ENCODE peak calls at places on chromosomes 3 and 15, in five cellular contexts. L is HT-29, P is fibroblast of mammary gland, S is Peyer's patch, W is hepatocyte. U is an unnamed sample.

GRCh38 chr3:157131861-157132260 is 28.1 kb downstream of the CCNL1 start:
- DNase-seq in S (no peak), P (peak), W (no peak), L (peak), U (peak)

GRCh38 chr3:32510075-32510724 is 7.5 kb upstream of the CMTM6 start:
- DNase-seq in W (peak), S (peak), L (peak), P (peak), U (peak)

GRCh38 chr15:72616491-72617210 is 37.8 kb upstream of the GOLGA6B start:
- DNase-seq in P (no peak), S (no peak), W (no peak), L (no peak), U (no peak)

GRCh38 chr15:96311639-96312038 is 18.9 kb upstream of the NR2F2 start:
- DNase-seq in S (no peak), P (peak), W (no peak), L (no peak), U (peak)

GRCh38 chr3:123448503-123449091 is at the start of gene ADCY5:
- DNase-seq in W (peak), P (no peak), S (no peak), L (no peak), U (no peak)

GRCh38 chr3:125148836-125149235 is 63.7 kb downstream of the SLC12A8 start:
- DNase-seq in S (peak), P (no peak), W (no peak), L (no peak), U (peak)

GRCh38 chr3:136802481-136802996 is 16.4 kb upstream of the SLC35G2 start:
- DNase-seq in S (no peak), W (no peak), P (peak), L (peak), U (peak)

GRCh38 chr15:100628746-100629145 is 26.4 kb downstream of the ASB7 start:
- DNase-seq in P (peak), W (no peak), S (no peak), L (no peak), U (peak)

GRCh38 chr15:87942316-87942715 is 314.2 kb downstream of the NTRK3 start:
- DNase-seq in S (no peak), L (no peak), P (no peak), W (no peak), U (no peak)

GRCh38 chr15:54045397-54045796 is 67.2 kb downstream of the UNC13C start:
- DNase-seq in W (peak), S (no peak), P (no peak), L (no peak), U (no peak)

GRCh38 chr3:46895204-46895660 is 17.7 kb downstream of the PTH1R start:
- DNase-seq in L (peak), W (peak), P (peak), S (peak), U (peak)

GRCh38 chr3:76651784-76652183 is 388.1 kb upstream of the ROBO2 start:
- DNase-seq in S (no peak), L (no peak), W (no peak), P (no peak), U (no peak)

GRCh38 chr15:74384566-74385441 is 17.4 kb upstream of the CYP11A1 start:
- DNase-seq in W (no peak), S (peak), L (peak), P (peak), U (peak)

GRCh38 chr3:111810909-111811308 is 48.2 kb upstream of the PHLDB2 start:
- DNase-seq in P (peak), S (no peak), W (peak), L (no peak), U (peak)

GRCh38 chr3:46107682-46108081 is 80.4 kb upstream of the XCR1 start:
- DNase-seq in L (no peak), P (no peak), W (no peak), S (peak), U (no peak)

GRCh38 chr3:14839236-14839635 is 20.5 kb downstream of the FGD5 start:
- DNase-seq in L (no peak), W (no peak), S (no peak), P (no peak), U (no peak)

GRCh38 chr3:170809021-170809974 is 60.7 kb downstream of the RPL22L1 start:
- DNase-seq in L (peak), P (peak), S (peak), W (peak), U (peak)

GRCh38 chr3:177250108-177250507 is 52.8 kb upstream of the TBL1XR1 start:
- DNase-seq in P (no peak), S (no peak), W (no peak), L (no peak), U (no peak)

GRCh38 chr15:54841906-54842305 is 354.8 kb downstream of the RSL24D1 start:
- DNase-seq in L (no peak), W (no peak), P (no peak), S (no peak), U (no peak)

GRCh38 chr15:98085003-98085639 is 124.6 kb downstream of the ARRDC4 start:
- DNase-seq in L (peak), W (peak), P (peak), S (peak), U (peak)

GRCh38 chr3:45871834-45872233 is 14.5 kb upstream of the CCR9 start:
- DNase-seq in L (no peak), S (no peak), P (no peak), W (no peak), U (no peak)

GRCh38 chr15:62569460-62570404 is 404.6 kb upstream of the C2CD4B start:
- DNase-seq in S (peak), L (peak), P (peak), W (peak), U (peak)

GRCh38 chr3:186021673-186022362 is 84.0 kb upstream of the TRA2B start:
- DNase-seq in P (peak), W (peak), L (no peak), S (no peak), U (peak)

GRCh38 chr3:46699846-46700523 is 1.2 kb upstream of the TMIE start:
- DNase-seq in L (no peak), W (no peak), P (no peak), S (peak), U (no peak)

GRCh38 chr15:93072011-93072410 is 17.0 kb downstream of the RGMA start:
- DNase-seq in L (no peak), W (no peak), P (peak), S (no peak), U (peak)

GRCh38 chr15:92811514-92811913 is 88.6 kb upstream of the CHD2 start:
- DNase-seq in W (peak), P (no peak), S (no peak), L (peak), U (no peak)

U was measured in fibroblast of the aortic adventitia.